ENCODE peak calls at places on chromosome 14, in six cellular contexts. A, H, K, T, N and O are unnamed samples.

GRCh38 chr14:98741523-98741922 is 530.5 kb downstream of the BCL11B start:
- DNase-seq in A (no peak), H (no peak), K (no peak), T (no peak), N (no peak), O (no peak)

GRCh38 chr14:65229431-65230286 is 127.3 kb upstream of the MAX start:
- DNase-seq in A (no peak), H (no peak), K (peak; percentile 75), T (peak; percentile 30), N (peak; percentile 64), O (no peak)

GRCh38 chr14:52266782-52267181 is 716 bp upstream of the PTGDR start:
- DNase-seq in A (no peak), H (no peak), K (no peak), T (no peak), N (peak; percentile 47), O (no peak)

GRCh38 chr14:68510201-68510600 is 282.7 kb downstream of the ZFP36L1 start:
- DNase-seq in A (no peak), H (no peak), K (no peak), T (no peak), N (peak; percentile 86), O (no peak)

GRCh38 chr14:80536456-80536855 is 325.2 kb upstream of the DIO2 start:
- DNase-seq in A (no peak), H (no peak), K (no peak), T (no peak), N (peak; percentile 20), O (no peak)

GRCh38 chr14:57871487-57872080 is 5.7 kb upstream of the SLC35F4 start:
- DNase-seq in A (no peak), H (peak; percentile 35), K (no peak), T (peak; percentile 38), N (peak; percentile 63), O (no peak)

GRCh38 chr14:33774161-33774560 is 176.7 kb downstream of the EGLN3 start:
- DNase-seq in A (no peak), H (no peak), K (no peak), T (no peak), N (no peak), O (no peak)

GRCh38 chr14:69822456-69822855 is 25.4 kb upstream of the SLC10A1 start:
- DNase-seq in A (no peak), H (no peak), K (no peak), T (no peak), N (no peak), O (no peak)

GRCh38 chr14:104353921-104354701 is 215.7 kb downstream of the KIF26A start:
- DNase-seq in A (peak; percentile 31), H (no peak), K (peak; percentile 26), T (no peak), N (no peak), O (no peak)

GRCh38 chr14:73249564-73250316 is 12.4 kb downstream of the PAPLN start:
- DNase-seq in A (no peak), H (no peak), K (no peak), T (no peak), N (no peak), O (no peak)

GRCh38 chr14:85554106-85554505 is 24.2 kb downstream of the FLRT2 start:
- DNase-seq in A (no peak), H (no peak), K (no peak), T (no peak), N (no peak), O (no peak)

GRCh38 chr14:85558505-85558904 is 28.6 kb downstream of the FLRT2 start:
- DNase-seq in A (no peak), H (no peak), K (no peak), T (no peak), N (no peak), O (no peak)

DNA sequence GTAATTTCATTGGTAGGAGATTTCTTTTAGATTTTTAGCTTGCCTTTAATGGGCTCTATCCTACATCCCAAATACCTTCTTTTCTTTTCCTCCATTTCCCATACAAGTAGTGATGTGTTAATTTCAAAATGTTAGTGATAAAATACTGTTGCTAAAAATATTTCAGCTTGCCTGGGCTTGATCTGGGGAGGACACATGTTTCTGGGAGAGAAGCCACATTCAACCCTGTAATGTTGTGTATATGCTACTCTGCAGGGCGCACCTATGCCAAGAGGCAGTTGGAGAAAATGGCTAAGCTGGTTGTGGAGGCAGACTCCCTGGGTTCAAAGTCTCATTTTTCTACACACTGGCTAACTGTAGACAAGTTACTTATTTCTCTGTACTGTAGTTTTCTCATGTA is 26.3 kb downstream of the FLRT2 start:
- DNase-seq in A (no peak), H (no peak), K (no peak), T (no peak), N (no peak), O (no peak)
- TF ChIP-seq CTCF in A (no peak), H (no peak), K (no peak), T (no peak), N (no peak), O (no peak)

DNA sequence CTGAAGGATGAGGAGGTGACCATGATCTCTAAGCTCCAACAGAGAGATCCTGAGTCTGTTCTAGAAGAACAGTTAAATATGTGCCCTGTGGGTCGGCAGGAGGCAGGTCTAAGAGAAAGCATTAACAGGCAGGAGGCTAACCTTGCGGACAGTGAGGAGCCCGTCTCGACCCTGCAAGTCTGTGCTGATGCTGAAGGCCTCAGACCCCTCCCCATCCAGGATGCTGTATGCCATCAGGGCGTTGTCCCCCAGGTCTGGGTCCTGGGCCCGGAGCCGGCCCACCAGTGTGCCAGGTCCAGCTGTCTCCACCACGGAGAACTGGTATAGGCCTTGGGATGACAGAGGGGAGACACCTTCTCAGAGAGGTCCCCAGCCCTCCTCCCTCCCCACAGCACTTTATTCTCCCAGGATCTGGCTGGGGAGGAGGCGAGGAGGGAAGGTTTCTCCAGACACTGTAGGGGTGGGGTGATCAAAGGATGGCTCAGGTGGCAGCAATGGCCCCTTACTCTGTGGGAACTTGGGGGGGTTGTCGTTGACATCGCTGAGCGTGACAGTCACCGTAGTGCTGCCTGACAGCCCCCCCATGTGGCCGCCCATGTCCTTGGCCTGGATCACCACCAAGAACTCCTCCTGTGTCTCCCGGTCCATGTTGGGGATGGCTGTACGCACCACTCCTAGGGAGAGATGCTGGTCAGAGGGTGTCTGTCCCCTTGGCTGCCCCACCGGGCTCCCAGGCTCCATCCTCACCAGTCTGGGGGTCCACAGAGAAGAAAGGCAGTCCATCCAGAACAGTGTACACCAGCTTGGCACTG is 3.1 kb downstream of the CDH24 start:
- DNase-seq in A (no peak), H (no peak), K (no peak), T (peak; percentile 28), N (no peak), O (no peak)
- TF ChIP-seq CTCF in A (no peak), H (peak; percentile 37), K (peak; percentile 14), T (peak; percentile 73), N (peak; percentile 11), O (no peak)

GRCh38 chr14:63843796-63844195 is 9.0 kb upstream of the SYNE2 start:
- DNase-seq in A (no peak), H (no peak), K (no peak), T (no peak), N (no peak), O (no peak)

DNA sequence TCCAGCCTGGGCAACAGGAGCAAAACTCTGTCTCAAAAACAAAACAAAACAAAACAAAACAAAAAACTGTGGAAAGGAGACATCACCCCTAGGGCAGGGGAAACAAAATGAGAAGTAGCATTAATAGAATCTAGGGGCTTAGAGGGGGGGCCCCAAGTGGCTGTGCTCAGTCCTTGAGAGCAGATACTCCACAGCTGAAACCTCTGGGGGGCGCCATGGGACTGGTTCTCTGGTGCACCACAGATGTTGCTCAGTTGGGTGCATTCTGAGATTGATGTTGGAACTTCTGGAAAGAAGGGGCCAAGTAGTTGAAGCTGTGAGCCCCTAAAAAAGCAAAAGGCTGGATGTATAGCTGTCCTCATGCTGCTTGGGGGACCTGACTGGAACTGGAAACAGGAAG is 11.8 kb upstream of the SYNE2 start:
- DNase-seq in A (peak; percentile 35), H (no peak), K (peak; percentile 71), T (peak; percentile 37), N (no peak), O (no peak)
- TF ChIP-seq CTCF in A (no peak), H (peak; percentile 58), K (peak; percentile 15), T (peak; percentile 67), N (no peak), O (no peak)

GRCh38 chr14:105830171-105830570 is 303.8 kb downstream of the TMEM121 start:
- DNase-seq in A (no peak), H (no peak), K (no peak), T (peak; percentile 59), N (no peak), O (no peak)
- TF ChIP-seq CTCF in A (no peak), H (no peak), K (no peak), T (peak; percentile 60), N (no peak), O (no peak)

DNA sequence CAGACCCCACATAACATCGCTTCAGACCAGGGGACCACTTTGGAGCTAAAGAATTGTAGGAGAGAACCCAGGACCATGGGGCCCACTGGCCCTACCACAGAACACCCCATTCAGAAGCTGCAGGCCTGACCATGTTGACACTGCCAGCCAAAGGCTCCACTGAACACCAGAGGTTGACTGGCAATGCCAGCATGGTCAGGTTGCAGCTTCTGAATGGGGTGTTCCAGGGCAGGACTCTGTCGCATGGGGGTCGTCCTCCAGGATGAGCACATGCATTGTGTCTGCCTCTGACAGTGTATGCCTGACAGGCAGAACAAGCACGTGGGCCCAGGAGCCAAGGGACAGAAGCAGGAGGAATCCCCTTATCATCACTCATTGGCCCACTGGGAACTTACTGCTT is 34.1 kb downstream of the DIO3 start:
- DNase-seq in A (no peak), H (no peak), K (no peak), T (no peak), N (no peak), O (no peak)
- TF ChIP-seq CTCF in A (no peak), H (no peak), K (no peak), T (no peak), N (no peak), O (no peak)

GRCh38 chr14:85535316-85535715 is 5.4 kb downstream of the FLRT2 start:
- DNase-seq in A (no peak), H (no peak), K (no peak), T (no peak), N (no peak), O (no peak)
- TF ChIP-seq CTCF in A (no peak), H (no peak), K (no peak), T (no peak), N (no peak), O (no peak)

GRCh38 chr14:90727082-90727481 is 89.1 kb downstream of the TTC7B start:
- DNase-seq in A (no peak), H (no peak), K (no peak), T (no peak), N (no peak), O (no peak)

GRCh38 chr14:90722590-90722989 is 93.6 kb downstream of the TTC7B start:
- DNase-seq in A (no peak), H (no peak), K (no peak), T (peak; percentile 18), N (no peak), O (no peak)

GRCh38 chr14:90728951-90729350 is 87.3 kb downstream of the TTC7B start:
- DNase-seq in A (no peak), H (no peak), K (no peak), T (no peak), N (no peak), O (no peak)

GRCh38 chr14:90730367-90730766 is 85.9 kb downstream of the TTC7B start:
- DNase-seq in A (no peak), H (no peak), K (no peak), T (no peak), N (no peak), O (no peak)

DNA sequence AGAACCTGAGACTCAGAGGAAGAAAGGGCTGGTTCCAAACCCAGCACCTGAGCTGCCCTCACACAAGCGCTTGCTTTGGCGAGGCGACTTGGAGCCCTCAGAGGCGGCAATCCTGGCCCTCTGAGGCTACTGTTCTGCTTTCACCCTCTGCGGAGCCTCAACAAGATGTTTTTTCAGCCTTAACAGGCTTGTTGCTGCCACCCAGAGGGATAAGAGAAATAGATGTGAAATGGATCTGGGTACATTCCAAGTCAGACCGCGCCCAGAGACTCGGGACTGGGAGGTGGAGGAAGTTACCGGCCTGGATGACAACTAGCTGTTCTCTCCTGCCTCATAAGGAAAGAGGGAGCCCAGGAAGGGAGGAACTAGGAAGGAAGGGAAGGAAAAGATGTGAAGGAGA is 89.6 kb downstream of the TTC7B start:
- DNase-seq in A (peak; percentile 52), H (peak; percentile 4), K (peak; percentile 62), T (no peak), N (peak; percentile 74), O (peak; percentile 78)
- TF ChIP-seq CTCF in A (no peak), H (no peak), K (peak; percentile 16), T (no peak), N (no peak), O (peak; percentile 76)